ENCODE peak calls at places on chromosomes 11 and 22, in nine cellular contexts. R is T-helper 1 cell; Z is activated gamma-delta T cell treated with Interleukin-2 at 50 U/mL for 16 hours; N is activated naive CD8-positive, alpha-beta T cell treated with anti-CD3 and anti-CD28 coated beads, Interleukin-2, amount 50 U/mL, for 16 hours; C is psoas muscle; F is HTR-8/SVneo; S is right cardiac atrium; V is EL; Q is Calu3. I is an unnamed sample.

GRCh38 chr11:119491753-119492455 is 68.9 kb upstream of the THY1 start:
- DNase-seq in R (no peak), Z (no peak), N (no peak), C (no peak), F (no peak), S (no peak), V (peak), Q (no peak), I (no peak)

GRCh38 chr11:116637766-116638165 is 135.0 kb downstream of the BUD13 start:
- DNase-seq in R (no peak), Z (no peak), N (no peak), C (no peak), F (no peak), S (no peak), V (no peak), Q (no peak), I (no peak)

GRCh38 chr11:73087730-73088129 is 54.4 kb downstream of the FCHSD2 start:
- DNase-seq in R (no peak), Z (no peak), N (no peak), C (no peak), F (no peak), S (no peak), V (no peak), Q (no peak), I (no peak)

GRCh38 chr11:31030375-31030774 is 339.2 kb downstream of the DCDC1 start:
- DNase-seq in R (no peak), Z (no peak), N (no peak), C (no peak), F (no peak), S (peak), V (no peak), Q (no peak), I (no peak)

GRCh38 chr11:127656266-127656879 is 655.8 kb upstream of the KIRREL3 start:
- DNase-seq in R (no peak), Z (no peak), N (no peak), C (no peak), F (no peak), S (no peak), V (no peak), Q (no peak), I (no peak)

GRCh38 chr11:32435511-32435946 is at the start of gene WT1:
- DNase-seq in R (no peak), Z (no peak), N (no peak), C (peak), F (peak), S (peak), V (no peak), Q (no peak), I (no peak)

GRCh38 chr22:43736651-43737050 is 75.5 kb downstream of the EFCAB6 start:
- DNase-seq in R (no peak), Z (no peak), N (no peak), C (no peak), F (no peak), S (no peak), V (no peak), Q (no peak), I (no peak)

GRCh38 chr11:22778642-22779041 is 51.0 kb downstream of the SVIP start:
- DNase-seq in R (no peak), Z (no peak), N (no peak), C (no peak), F (no peak), S (no peak), V (no peak), Q (no peak), I (no peak)

GRCh38 chr22:31870890-31871289 is 73.4 kb upstream of the YWHAH start:
- DNase-seq in R (no peak), Z (no peak), N (no peak), C (no peak), F (no peak), S (no peak), V (peak), Q (no peak), I (no peak)

GRCh38 chr11:72584293-72584921 is 89.8 kb downstream of the PDE2A start:
- DNase-seq in R (peak), Z (peak), N (no peak), C (peak), F (no peak), S (peak), V (peak), Q (no peak), I (peak)

GRCh38 chr22:22207845-22208564 is 36.6 kb upstream of the VPREB1 start:
- DNase-seq in R (peak), Z (peak), N (peak), C (peak), F (peak), S (peak), V (peak), Q (peak), I (peak)

GRCh38 chr22:47164514-47165337 is 402.3 kb downstream of the TBC1D22A start:
- DNase-seq in R (peak), Z (no peak), N (no peak), C (no peak), F (no peak), S (peak), V (no peak), Q (no peak), I (peak)

GRCh38 chr22:44809456-44809855 is 57.1 kb downstream of the ARHGAP8 start:
- DNase-seq in R (no peak), Z (no peak), N (no peak), C (no peak), F (no peak), S (no peak), V (no peak), Q (no peak), I (no peak)

GRCh38 chr22:31613286-31613903 is 48.6 kb downstream of the PISD start:
- DNase-seq in R (no peak), Z (no peak), N (no peak), C (no peak), F (no peak), S (peak), V (no peak), Q (no peak), I (no peak)

I was measured in natural killer cell treated with Interleukin-12 subunit alpha and Interleukin-12 subunit beta and Interleukin-15 and Interleukin-18, amount 100 ng/mL, for 72 hours.